ENCODE peak calls at places on chromosomes 12 and 14, in nine cellular contexts. One of them, this sample, is unnamed.

GRCh38 chr12:8590842-8591545 is 21.7 kb downstream of the AICDA start:
- DNase-seq in adrenal gland: no peak
- DNase-seq in Karpas-422: peak
- DNase-seq in GM12865: peak
- DNase-seq in tibial nerve: no peak
- DNase-seq in sigmoid colon: no peak
- DNase-seq in fibroblast of lung: no peak
- DNase-seq in AG10803: no peak
- DNase-seq in transverse colon: no peak
- DNase-seq in this sample: no peak

GRCh38 chr12:132178801-132179401 is 34.6 kb downstream of the NOC4L start:
- DNase-seq in adrenal gland: no peak
- DNase-seq in Karpas-422: peak
- DNase-seq in GM12865: no peak
- DNase-seq in tibial nerve: no peak
- DNase-seq in sigmoid colon: no peak
- DNase-seq in fibroblast of lung: no peak
- DNase-seq in AG10803: no peak
- DNase-seq in transverse colon: no peak
- DNase-seq in this sample: peak

GRCh38 chr14:100402631-100403030 is 79.5 kb downstream of the SLC25A47 start:
- DNase-seq in adrenal gland: no peak
- DNase-seq in Karpas-422: no peak
- DNase-seq in GM12865: no peak
- DNase-seq in tibial nerve: no peak
- DNase-seq in sigmoid colon: no peak
- DNase-seq in fibroblast of lung: peak
- DNase-seq in AG10803: no peak
- DNase-seq in transverse colon: no peak
- DNase-seq in this sample: no peak

GRCh38 chr12:33588082-33588712 is 148.6 kb upstream of the SYT10 start:
- DNase-seq in adrenal gland: peak
- DNase-seq in Karpas-422: no peak
- DNase-seq in GM12865: peak
- DNase-seq in tibial nerve: no peak
- DNase-seq in sigmoid colon: no peak
- DNase-seq in fibroblast of lung: peak
- DNase-seq in AG10803: peak
- DNase-seq in transverse colon: no peak
- DNase-seq in this sample: no peak

GRCh38 chr14:33837943-33838683 is 112.8 kb downstream of the EGLN3 start:
- DNase-seq in adrenal gland: no peak
- DNase-seq in Karpas-422: no peak
- DNase-seq in GM12865: no peak
- DNase-seq in tibial nerve: no peak
- DNase-seq in sigmoid colon: no peak
- DNase-seq in fibroblast of lung: no peak
- DNase-seq in AG10803: no peak
- DNase-seq in transverse colon: no peak
- DNase-seq in this sample: no peak

GRCh38 chr12:102753802-102754201 is 163.2 kb downstream of the PAH start:
- DNase-seq in adrenal gland: no peak
- DNase-seq in Karpas-422: no peak
- DNase-seq in GM12865: no peak
- DNase-seq in tibial nerve: peak
- DNase-seq in sigmoid colon: no peak
- DNase-seq in fibroblast of lung: no peak
- DNase-seq in AG10803: peak
- DNase-seq in transverse colon: no peak
- DNase-seq in this sample: no peak

GRCh38 chr12:57519758-57520007 is 631 bp downstream of the DDIT3 start:
- DNase-seq in adrenal gland: no peak
- DNase-seq in Karpas-422: peak
- DNase-seq in GM12865: no peak
- DNase-seq in tibial nerve: no peak
- DNase-seq in sigmoid colon: no peak
- DNase-seq in fibroblast of lung: no peak
- DNase-seq in AG10803: no peak
- DNase-seq in transverse colon: no peak
- DNase-seq in this sample: no peak

GRCh38 chr12:6538420-6539275 is 4.3 kb downstream of the GAPDH start:
- DNase-seq in adrenal gland: peak
- DNase-seq in Karpas-422: peak
- DNase-seq in GM12865: peak
- DNase-seq in tibial nerve: no peak
- DNase-seq in sigmoid colon: peak
- DNase-seq in fibroblast of lung: peak
- DNase-seq in AG10803: peak
- DNase-seq in transverse colon: no peak
- DNase-seq in this sample: no peak

GRCh38 chr14:92502541-92503286 is 10.9 kb upstream of the RIN3 start:
- DNase-seq in adrenal gland: peak
- DNase-seq in Karpas-422: no peak
- DNase-seq in GM12865: no peak
- DNase-seq in tibial nerve: no peak
- DNase-seq in sigmoid colon: peak
- DNase-seq in fibroblast of lung: no peak
- DNase-seq in AG10803: no peak
- DNase-seq in transverse colon: no peak
- DNase-seq in this sample: peak

GRCh38 chr14:31205681-31206535 is 1.7 kb downstream of the HECTD1 start:
- DNase-seq in adrenal gland: no peak
- DNase-seq in Karpas-422: peak
- DNase-seq in GM12865: peak
- DNase-seq in tibial nerve: no peak
- DNase-seq in sigmoid colon: no peak
- DNase-seq in fibroblast of lung: peak
- DNase-seq in AG10803: peak
- DNase-seq in transverse colon: no peak
- DNase-seq in this sample: no peak

GRCh38 chr14:89625208-89625987 is 208.4 kb upstream of the FOXN3 start:
- DNase-seq in adrenal gland: peak
- DNase-seq in Karpas-422: no peak
- DNase-seq in GM12865: no peak
- DNase-seq in tibial nerve: no peak
- DNase-seq in sigmoid colon: peak
- DNase-seq in fibroblast of lung: peak
- DNase-seq in AG10803: no peak
- DNase-seq in transverse colon: no peak
- DNase-seq in this sample: no peak

GRCh38 chr14:101986953-101987352 is 22.6 kb downstream of the DYNC1H1 start:
- DNase-seq in adrenal gland: no peak
- DNase-seq in Karpas-422: no peak
- DNase-seq in GM12865: no peak
- DNase-seq in tibial nerve: no peak
- DNase-seq in sigmoid colon: no peak
- DNase-seq in fibroblast of lung: no peak
- DNase-seq in AG10803: no peak
- DNase-seq in transverse colon: no peak
- DNase-seq in this sample: no peak
- H3K4me3 ChIP-seq in adrenal gland: no peak
- H3K4me3 ChIP-seq in Karpas-422: no peak
- H3K4me3 ChIP-seq in GM12865: no peak
- H3K4me3 ChIP-seq in tibial nerve: no peak
- H3K4me3 ChIP-seq in sigmoid colon: no peak
- H3K4me3 ChIP-seq in fibroblast of lung: no peak
- H3K4me3 ChIP-seq in AG10803: no peak
- H3K4me3 ChIP-seq in transverse colon: no peak
- H3K4me3 ChIP-seq in this sample: no peak

DNA sequence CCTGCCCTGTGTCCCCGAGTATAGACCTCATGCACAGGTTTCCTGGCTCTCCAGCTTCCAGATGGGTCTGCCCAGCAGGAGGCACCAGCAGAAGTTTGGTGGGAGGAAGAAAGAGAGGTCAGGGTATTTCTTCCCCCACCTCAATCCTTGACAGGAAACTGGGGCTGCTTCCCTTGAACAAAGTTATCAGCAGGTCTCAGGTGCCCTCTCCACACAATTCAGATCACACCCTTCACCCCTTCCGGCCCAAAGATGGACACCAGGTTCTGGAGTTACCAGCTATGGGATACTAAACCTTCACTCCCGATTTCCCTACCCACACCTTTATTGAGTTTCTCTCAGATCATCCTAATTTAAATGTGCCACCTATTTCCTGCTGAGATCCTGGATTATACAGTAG is 1.2 kb downstream of the SART3 start:
- DNase-seq in adrenal gland: no peak
- DNase-seq in Karpas-422: peak
- DNase-seq in GM12865: peak
- DNase-seq in tibial nerve: no peak
- DNase-seq in sigmoid colon: no peak
- DNase-seq in fibroblast of lung: no peak
- DNase-seq in AG10803: no peak
- DNase-seq in transverse colon: no peak
- DNase-seq in this sample: no peak
- H3K4me3 ChIP-seq in adrenal gland: no peak
- H3K4me3 ChIP-seq in Karpas-422: peak
- H3K4me3 ChIP-seq in GM12865: peak
- H3K4me3 ChIP-seq in tibial nerve: peak
- H3K4me3 ChIP-seq in sigmoid colon: peak
- H3K4me3 ChIP-seq in fibroblast of lung: peak
- H3K4me3 ChIP-seq in AG10803: peak
- H3K4me3 ChIP-seq in transverse colon: no peak
- H3K4me3 ChIP-seq in this sample: peak

GRCh38 chr12:45268672-45269406 is 52.9 kb downstream of the ANO6 start:
- DNase-seq in adrenal gland: peak
- DNase-seq in Karpas-422: peak
- DNase-seq in GM12865: peak
- DNase-seq in tibial nerve: peak
- DNase-seq in sigmoid colon: peak
- DNase-seq in fibroblast of lung: peak
- DNase-seq in AG10803: peak
- DNase-seq in transverse colon: peak
- DNase-seq in this sample: no peak

GRCh38 chr12:45259732-45260480 is 44.0 kb downstream of the ANO6 start:
- DNase-seq in adrenal gland: no peak
- DNase-seq in Karpas-422: no peak
- DNase-seq in GM12865: no peak
- DNase-seq in tibial nerve: no peak
- DNase-seq in sigmoid colon: no peak
- DNase-seq in fibroblast of lung: peak
- DNase-seq in AG10803: peak
- DNase-seq in transverse colon: no peak
- DNase-seq in this sample: no peak

GRCh38 chr12:45260854-45261253 is 45.0 kb downstream of the ANO6 start:
- DNase-seq in adrenal gland: no peak
- DNase-seq in Karpas-422: no peak
- DNase-seq in GM12865: no peak
- DNase-seq in tibial nerve: no peak
- DNase-seq in sigmoid colon: no peak
- DNase-seq in fibroblast of lung: no peak
- DNase-seq in AG10803: no peak
- DNase-seq in transverse colon: no peak
- DNase-seq in this sample: no peak

GRCh38 chr12:45260481-45260824 is 44.6 kb downstream of the ANO6 start:
- DNase-seq in adrenal gland: no peak
- DNase-seq in Karpas-422: no peak
- DNase-seq in GM12865: no peak
- DNase-seq in tibial nerve: no peak
- DNase-seq in sigmoid colon: no peak
- DNase-seq in fibroblast of lung: no peak
- DNase-seq in AG10803: no peak
- DNase-seq in transverse colon: no peak
- DNase-seq in this sample: no peak

DNA sequence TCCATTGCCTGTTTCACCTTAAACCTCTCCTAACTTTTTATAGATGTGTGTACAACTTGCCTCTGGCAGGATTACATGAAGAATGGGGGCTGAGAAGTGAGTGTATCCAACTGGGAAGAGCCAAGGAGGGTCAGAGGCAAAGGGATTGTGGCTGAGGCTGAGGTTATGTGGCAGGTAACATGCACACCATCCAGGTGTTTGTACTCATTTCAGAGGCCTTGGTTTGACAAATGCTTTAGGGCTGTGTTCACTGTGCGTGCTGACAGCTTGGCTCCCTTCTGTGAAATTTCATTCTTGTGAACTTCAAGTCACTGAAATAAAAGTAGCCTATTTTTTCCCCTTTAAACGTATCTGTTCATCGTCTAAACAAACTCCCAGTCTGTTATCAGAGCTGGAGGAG is 47.7 kb downstream of the ANO6 start:
- DNase-seq in adrenal gland: no peak
- DNase-seq in Karpas-422: no peak
- DNase-seq in GM12865: no peak
- DNase-seq in tibial nerve: no peak
- DNase-seq in sigmoid colon: no peak
- DNase-seq in fibroblast of lung: no peak
- DNase-seq in AG10803: no peak
- DNase-seq in transverse colon: no peak
- DNase-seq in this sample: no peak
- H3K4me3 ChIP-seq in adrenal gland: no peak
- H3K4me3 ChIP-seq in Karpas-422: no peak
- H3K4me3 ChIP-seq in GM12865: no peak
- H3K4me3 ChIP-seq in tibial nerve: no peak
- H3K4me3 ChIP-seq in sigmoid colon: no peak
- H3K4me3 ChIP-seq in fibroblast of lung: no peak
- H3K4me3 ChIP-seq in AG10803: no peak
- H3K4me3 ChIP-seq in transverse colon: no peak
- H3K4me3 ChIP-seq in this sample: no peak

DNA sequence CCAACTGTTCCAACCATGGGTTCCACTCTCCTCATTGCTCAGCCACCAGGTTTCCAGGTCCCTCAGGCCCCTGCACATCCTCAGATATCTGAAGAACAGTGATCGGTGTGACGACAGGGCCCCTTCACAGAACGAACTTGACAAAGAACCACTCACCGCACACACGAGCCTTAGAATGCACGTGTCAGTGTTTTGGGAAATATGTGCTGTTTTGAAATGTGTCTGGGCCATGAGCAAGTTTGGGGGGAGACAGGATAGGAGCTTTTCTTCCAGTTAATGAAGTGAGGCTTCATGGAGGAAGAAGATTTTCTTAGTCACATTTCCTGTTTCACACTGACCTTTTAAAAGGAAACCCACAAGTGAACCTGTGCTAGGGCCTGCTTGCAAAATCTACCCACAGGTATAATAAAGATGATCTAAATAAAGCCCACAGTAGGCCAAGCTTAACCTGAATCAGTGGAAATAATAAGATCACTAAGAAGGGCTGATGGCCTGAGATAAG is 58.6 kb downstream of the ZFP36L1 start:
- DNase-seq in adrenal gland: no peak
- DNase-seq in Karpas-422: no peak
- DNase-seq in GM12865: peak
- DNase-seq in tibial nerve: no peak
- DNase-seq in sigmoid colon: no peak
- DNase-seq in fibroblast of lung: peak
- DNase-seq in AG10803: no peak
- DNase-seq in transverse colon: no peak
- DNase-seq in this sample: peak
- H3K4me3 ChIP-seq in adrenal gland: no peak
- H3K4me3 ChIP-seq in Karpas-422: no peak
- H3K4me3 ChIP-seq in GM12865: no peak
- H3K4me3 ChIP-seq in tibial nerve: no peak
- H3K4me3 ChIP-seq in sigmoid colon: no peak
- H3K4me3 ChIP-seq in fibroblast of lung: no peak
- H3K4me3 ChIP-seq in AG10803: no peak
- H3K4me3 ChIP-seq in transverse colon: no peak
- H3K4me3 ChIP-seq in this sample: no peak

GRCh38 chr14:41607119-41607785 is 576 bp downstream of the LRFN5 start:
- DNase-seq in adrenal gland: peak
- DNase-seq in Karpas-422: no peak
- DNase-seq in GM12865: no peak
- DNase-seq in tibial nerve: no peak
- DNase-seq in sigmoid colon: no peak
- DNase-seq in fibroblast of lung: peak
- DNase-seq in AG10803: peak
- DNase-seq in transverse colon: no peak
- DNase-seq in this sample: no peak
- H3K4me3 ChIP-seq in adrenal gland: peak
- H3K4me3 ChIP-seq in Karpas-422: no peak
- H3K4me3 ChIP-seq in GM12865: no peak
- H3K4me3 ChIP-seq in tibial nerve: peak
- H3K4me3 ChIP-seq in sigmoid colon: peak
- H3K4me3 ChIP-seq in fibroblast of lung: peak
- H3K4me3 ChIP-seq in AG10803: peak
- H3K4me3 ChIP-seq in transverse colon: peak
- H3K4me3 ChIP-seq in this sample: peak